ENCODE peak calls at places on chromosomes 4 and X, in six cellular contexts. S, W, Q, K, N and X are unnamed samples.

GRCh38 chr4:71186566-71187398 is 152.0 kb upstream of the SLC4A4 start:
- DNase-seq in K (peak; percentile 50), W (peak; percentile 33), Q (no peak), S (peak; percentile 34), N (no peak), X (peak; percentile 75)

GRCh38 chr4:3321295-3321889 is 28.6 kb downstream of the RGS12 start:
- DNase-seq in N (no peak), W (no peak), Q (no peak), K (peak; percentile 46), S (no peak), X (no peak)

GRCh38 chr4:100257567-100257966 is 67.3 kb upstream of the DDIT4L start:
- DNase-seq in W (no peak), S (peak; percentile 13), N (no peak), Q (no peak), K (no peak), X (no peak)

GRCh38 chr4:24774452-24774851 is 20.9 kb upstream of the SOD3 start:
- DNase-seq in Q (no peak), K (no peak), W (no peak), N (no peak), S (no peak), X (no peak)

GRCh38 chr4:86013623-86014022 is 346.2 kb downstream of the MAPK10 start:
- DNase-seq in W (no peak), N (no peak), K (peak; percentile 82), Q (no peak), S (no peak), X (no peak)

GRCh38 chrX:124378643-124379042 is 32.3 kb downstream of the SH2D1A start:
- DNase-seq in S (no peak), W (no peak), Q (no peak), K (no peak), N (no peak), X (no peak)

GRCh38 chrX:44431206-44431605 is 87.7 kb upstream of the EFHC2 start:
- DNase-seq in N (no peak), W (no peak), S (no peak), Q (no peak), K (no peak), X (peak; percentile 32)

GRCh38 chr4:67584496-67584895 is 26.0 kb downstream of the STAP1 start:
- DNase-seq in W (no peak), S (no peak), Q (no peak), K (no peak), N (no peak), X (no peak)

GRCh38 chr4:92447265-92447905 is 143.6 kb downstream of the GRID2 start:
- DNase-seq in Q (no peak), N (no peak), S (no peak), W (no peak), K (no peak), X (no peak)

GRCh38 chrX:74902806-74903205 is 22.4 kb downstream of the NEXMIF start:
- DNase-seq in W (no peak), K (no peak), N (no peak), S (no peak), Q (no peak), X (no peak)

GRCh38 chr4:48042979-48043461 is 26.4 kb downstream of the NIPAL1 start:
- DNase-seq in N (no peak), W (no peak), Q (no peak), K (no peak), S (no peak), X (peak; percentile 35)

GRCh38 chr4:2794707-2795557 is 2.0 kb downstream of the SH3BP2 start:
- DNase-seq in S (no peak), N (no peak), W (peak; percentile 14), K (peak; percentile 83), Q (no peak), X (no peak)

GRCh38 chr4:149166886-149167285 is 648.8 kb downstream of the IQCM start:
- DNase-seq in N (no peak), K (no peak), Q (no peak), S (no peak), W (no peak), X (no peak)

GRCh38 chr4:129087516-129087915 is 5.8 kb downstream of the SCLT1 start:
- DNase-seq in W (no peak), K (no peak), N (no peak), S (no peak), Q (no peak), X (no peak)

GRCh38 chrX:108018659-108019381 is 26.0 kb upstream of the VSIG1 start:
- DNase-seq in N (no peak), Q (peak; percentile 80), K (no peak), W (no peak), S (peak; percentile 27), X (peak; percentile 33)

GRCh38 chrX:78493180-78493579 is 165.8 kb upstream of the CYSLTR1 start:
- DNase-seq in S (no peak), K (no peak), W (no peak), Q (no peak), N (no peak), X (no peak)

GRCh38 chr4:74033721-74034120 is 4.8 kb downstream of the CXCL3 start:
- DNase-seq in N (no peak), Q (no peak), K (peak; percentile 30), S (no peak), W (no peak), X (no peak)

GRCh38 chr4:1557221-1557597 is 126.9 kb downstream of the FAM53A start:
- DNase-seq in N (no peak), K (no peak), S (no peak), Q (no peak), W (no peak), X (no peak)

GRCh38 chr4:139018971-139019758 is 3.6 kb downstream of the NOCT start:
- DNase-seq in K (peak; percentile 42), N (no peak), S (no peak), W (no peak), Q (no peak), X (no peak)

GRCh38 chrX:117743469-117744251 is 372.9 kb downstream of the KLHL13 start:
- DNase-seq in N (no peak), Q (peak; percentile 12), W (no peak), K (no peak), S (no peak), X (peak; percentile 31)

GRCh38 chrX:114962209-114962608 is 55.2 kb downstream of the IL13RA2 start:
- DNase-seq in W (no peak), N (no peak), Q (no peak), S (no peak), K (peak; percentile 5), X (no peak)

GRCh38 chr4:30943356-30943755 is 223.2 kb downstream of the PCDH7 start:
- DNase-seq in W (no peak), S (no peak), K (peak; percentile 44), N (no peak), Q (no peak), X (no peak)

GRCh38 chrX:20418379-20418778 is 151.7 kb upstream of the RPS6KA3 start:
- DNase-seq in K (no peak), Q (no peak), N (no peak), W (no peak), S (peak; percentile 70), X (no peak)

GRCh38 chrX:148871422-148872152 is 371.2 kb downstream of the AFF2 start:
- DNase-seq in Q (no peak), K (peak; percentile 83), W (no peak), S (no peak), N (no peak), X (no peak)